ENCODE peak calls at places on chromosomes 4 and X, in nine cellular contexts. One of them, this sample, is unnamed.

GRCh38 chrX:30228526-30228925 is 1.9 kb upstream of the MAGEB3 start:
- DNase-seq in AG04450: no peak
- DNase-seq in ascending aorta: no peak
- DNase-seq in ACHN: no peak
- DNase-seq in activated naive CD8-positive, alpha-beta T cell treated with anti-CD3 and anti-CD28 coated beads, Interleukin-2, amount 50 U/mL, for 16 hours: no peak
- DNase-seq in cerebellar nuclear complex: no peak
- DNase-seq in BJ: no peak
- DNase-seq in adrenal gland: no peak
- DNase-seq in stimulated activated naive B cell treated with anti-CD40 and anti-IgM and Interleukin-4, amounts not matched to agents 10 μg/mL and 1 μg/mL and 100 μg/mL, for 72 hours: no peak
- DNase-seq in this sample: no peak

GRCh38 chrX:48520976-48521352 is 644 bp upstream of the EBP start:
- DNase-seq in ascending aorta: no peak
- DNase-seq in activated naive CD8-positive, alpha-beta T cell treated with anti-CD3 and anti-CD28 coated beads, Interleukin-2, amount 50 U/mL, for 16 hours: no peak
- DNase-seq in cerebellar nuclear complex: no peak
- DNase-seq in BJ: no peak
- DNase-seq in stimulated activated naive B cell treated with anti-CD40 and anti-IgM and Interleukin-4, amounts not matched to agents 10 μg/mL and 1 μg/mL and 100 μg/mL, for 72 hours: no peak
- DNase-seq in ACHN: peak
- DNase-seq in adrenal gland: no peak
- DNase-seq in AG04450: no peak
- DNase-seq in this sample: no peak

GRCh38 chrX:11970935-11971334 is 167.3 kb upstream of the FRMPD4 start:
- DNase-seq in BJ: no peak
- DNase-seq in AG04450: no peak
- DNase-seq in ACHN: no peak
- DNase-seq in activated naive CD8-positive, alpha-beta T cell treated with anti-CD3 and anti-CD28 coated beads, Interleukin-2, amount 50 U/mL, for 16 hours: no peak
- DNase-seq in stimulated activated naive B cell treated with anti-CD40 and anti-IgM and Interleukin-4, amounts not matched to agents 10 μg/mL and 1 μg/mL and 100 μg/mL, for 72 hours: no peak
- DNase-seq in adrenal gland: no peak
- DNase-seq in cerebellar nuclear complex: no peak
- DNase-seq in ascending aorta: no peak
- DNase-seq in this sample: no peak

GRCh38 chr4:153486281-153487151 is 20.4 kb downstream of the TMEM131L start:
- DNase-seq in adrenal gland: no peak
- DNase-seq in stimulated activated naive B cell treated with anti-CD40 and anti-IgM and Interleukin-4, amounts not matched to agents 10 μg/mL and 1 μg/mL and 100 μg/mL, for 72 hours: no peak
- DNase-seq in ACHN: peak
- DNase-seq in cerebellar nuclear complex: no peak
- DNase-seq in ascending aorta: peak
- DNase-seq in activated naive CD8-positive, alpha-beta T cell treated with anti-CD3 and anti-CD28 coated beads, Interleukin-2, amount 50 U/mL, for 16 hours: no peak
- DNase-seq in AG04450: peak
- DNase-seq in BJ: peak
- DNase-seq in this sample: peak

GRCh38 chrX:6151971-6152370 is 76.7 kb downstream of the NLGN4X start:
- DNase-seq in BJ: no peak
- DNase-seq in adrenal gland: no peak
- DNase-seq in ascending aorta: no peak
- DNase-seq in cerebellar nuclear complex: no peak
- DNase-seq in ACHN: no peak
- DNase-seq in activated naive CD8-positive, alpha-beta T cell treated with anti-CD3 and anti-CD28 coated beads, Interleukin-2, amount 50 U/mL, for 16 hours: no peak
- DNase-seq in stimulated activated naive B cell treated with anti-CD40 and anti-IgM and Interleukin-4, amounts not matched to agents 10 μg/mL and 1 μg/mL and 100 μg/mL, for 72 hours: no peak
- DNase-seq in AG04450: no peak
- DNase-seq in this sample: no peak

GRCh38 chrX:439719-440118 is 53.0 kb upstream of the PPP2R3B start:
- DNase-seq in ascending aorta: no peak
- DNase-seq in AG04450: no peak
- DNase-seq in ACHN: no peak
- DNase-seq in cerebellar nuclear complex: no peak
- DNase-seq in stimulated activated naive B cell treated with anti-CD40 and anti-IgM and Interleukin-4, amounts not matched to agents 10 μg/mL and 1 μg/mL and 100 μg/mL, for 72 hours: no peak
- DNase-seq in adrenal gland: no peak
- DNase-seq in activated naive CD8-positive, alpha-beta T cell treated with anti-CD3 and anti-CD28 coated beads, Interleukin-2, amount 50 U/mL, for 16 hours: no peak
- DNase-seq in BJ: no peak
- DNase-seq in this sample: no peak

GRCh38 chrX:135000516-135000915 is 9.7 kb downstream of the SMIM10 start:
- DNase-seq in cerebellar nuclear complex: no peak
- DNase-seq in activated naive CD8-positive, alpha-beta T cell treated with anti-CD3 and anti-CD28 coated beads, Interleukin-2, amount 50 U/mL, for 16 hours: no peak
- DNase-seq in AG04450: no peak
- DNase-seq in stimulated activated naive B cell treated with anti-CD40 and anti-IgM and Interleukin-4, amounts not matched to agents 10 μg/mL and 1 μg/mL and 100 μg/mL, for 72 hours: no peak
- DNase-seq in ascending aorta: no peak
- DNase-seq in BJ: no peak
- DNase-seq in adrenal gland: no peak
- DNase-seq in ACHN: no peak
- DNase-seq in this sample: no peak

GRCh38 chr4:186067757-186068385 is 1.1 kb upstream of the TLR3 start:
- DNase-seq in BJ: no peak
- DNase-seq in ascending aorta: peak
- DNase-seq in AG04450: no peak
- DNase-seq in ACHN: peak
- DNase-seq in cerebellar nuclear complex: no peak
- DNase-seq in adrenal gland: peak
- DNase-seq in stimulated activated naive B cell treated with anti-CD40 and anti-IgM and Interleukin-4, amounts not matched to agents 10 μg/mL and 1 μg/mL and 100 μg/mL, for 72 hours: no peak
- DNase-seq in activated naive CD8-positive, alpha-beta T cell treated with anti-CD3 and anti-CD28 coated beads, Interleukin-2, amount 50 U/mL, for 16 hours: no peak
- DNase-seq in this sample: no peak

GRCh38 chr4:161356351-161356750 is 807.4 kb downstream of the FSTL5 start:
- DNase-seq in AG04450: no peak
- DNase-seq in ACHN: no peak
- DNase-seq in cerebellar nuclear complex: no peak
- DNase-seq in adrenal gland: no peak
- DNase-seq in ascending aorta: no peak
- DNase-seq in activated naive CD8-positive, alpha-beta T cell treated with anti-CD3 and anti-CD28 coated beads, Interleukin-2, amount 50 U/mL, for 16 hours: no peak
- DNase-seq in BJ: no peak
- DNase-seq in stimulated activated naive B cell treated with anti-CD40 and anti-IgM and Interleukin-4, amounts not matched to agents 10 μg/mL and 1 μg/mL and 100 μg/mL, for 72 hours: no peak
- DNase-seq in this sample: no peak

GRCh38 chrX:148960060-148960459 is 459.6 kb downstream of the AFF2 start:
- DNase-seq in stimulated activated naive B cell treated with anti-CD40 and anti-IgM and Interleukin-4, amounts not matched to agents 10 μg/mL and 1 μg/mL and 100 μg/mL, for 72 hours: no peak
- DNase-seq in ascending aorta: no peak
- DNase-seq in BJ: no peak
- DNase-seq in activated naive CD8-positive, alpha-beta T cell treated with anti-CD3 and anti-CD28 coated beads, Interleukin-2, amount 50 U/mL, for 16 hours: no peak
- DNase-seq in ACHN: no peak
- DNase-seq in cerebellar nuclear complex: no peak
- DNase-seq in AG04450: no peak
- DNase-seq in adrenal gland: no peak
- DNase-seq in this sample: no peak

GRCh38 chrX:13688772-13689518 is at the start of gene RAB9A:
- DNase-seq in activated naive CD8-positive, alpha-beta T cell treated with anti-CD3 and anti-CD28 coated beads, Interleukin-2, amount 50 U/mL, for 16 hours: peak
- DNase-seq in BJ: no peak
- DNase-seq in stimulated activated naive B cell treated with anti-CD40 and anti-IgM and Interleukin-4, amounts not matched to agents 10 μg/mL and 1 μg/mL and 100 μg/mL, for 72 hours: peak
- DNase-seq in cerebellar nuclear complex: peak
- DNase-seq in ACHN: peak
- DNase-seq in AG04450: peak
- DNase-seq in ascending aorta: peak
- DNase-seq in adrenal gland: peak
- DNase-seq in this sample: no peak

GRCh38 chr4:39466747-39467146 is 7.9 kb downstream of the LIAS start:
- DNase-seq in adrenal gland: no peak
- DNase-seq in stimulated activated naive B cell treated with anti-CD40 and anti-IgM and Interleukin-4, amounts not matched to agents 10 μg/mL and 1 μg/mL and 100 μg/mL, for 72 hours: no peak
- DNase-seq in AG04450: peak
- DNase-seq in BJ: no peak
- DNase-seq in cerebellar nuclear complex: no peak
- DNase-seq in activated naive CD8-positive, alpha-beta T cell treated with anti-CD3 and anti-CD28 coated beads, Interleukin-2, amount 50 U/mL, for 16 hours: no peak
- DNase-seq in ACHN: peak
- DNase-seq in ascending aorta: no peak
- DNase-seq in this sample: no peak

GRCh38 chrX:13290891-13291614 is 28.8 kb downstream of the ATXN3L start:
- DNase-seq in ACHN: no peak
- DNase-seq in stimulated activated naive B cell treated with anti-CD40 and anti-IgM and Interleukin-4, amounts not matched to agents 10 μg/mL and 1 μg/mL and 100 μg/mL, for 72 hours: no peak
- DNase-seq in adrenal gland: no peak
- DNase-seq in activated naive CD8-positive, alpha-beta T cell treated with anti-CD3 and anti-CD28 coated beads, Interleukin-2, amount 50 U/mL, for 16 hours: no peak
- DNase-seq in cerebellar nuclear complex: no peak
- DNase-seq in BJ: no peak
- DNase-seq in ascending aorta: no peak
- DNase-seq in AG04450: no peak
- DNase-seq in this sample: no peak

GRCh38 chr4:122038896-122039295 is 87.0 kb upstream of the TRPC3 start:
- DNase-seq in activated naive CD8-positive, alpha-beta T cell treated with anti-CD3 and anti-CD28 coated beads, Interleukin-2, amount 50 U/mL, for 16 hours: no peak
- DNase-seq in AG04450: no peak
- DNase-seq in ACHN: no peak
- DNase-seq in adrenal gland: no peak
- DNase-seq in BJ: no peak
- DNase-seq in ascending aorta: no peak
- DNase-seq in stimulated activated naive B cell treated with anti-CD40 and anti-IgM and Interleukin-4, amounts not matched to agents 10 μg/mL and 1 μg/mL and 100 μg/mL, for 72 hours: no peak
- DNase-seq in cerebellar nuclear complex: no peak
- DNase-seq in this sample: no peak

GRCh38 chr4:6989331-6989923 is 53.7 kb upstream of the TADA2B start:
- DNase-seq in cerebellar nuclear complex: no peak
- DNase-seq in activated naive CD8-positive, alpha-beta T cell treated with anti-CD3 and anti-CD28 coated beads, Interleukin-2, amount 50 U/mL, for 16 hours: no peak
- DNase-seq in BJ: no peak
- DNase-seq in ACHN: no peak
- DNase-seq in stimulated activated naive B cell treated with anti-CD40 and anti-IgM and Interleukin-4, amounts not matched to agents 10 μg/mL and 1 μg/mL and 100 μg/mL, for 72 hours: no peak
- DNase-seq in adrenal gland: no peak
- DNase-seq in ascending aorta: peak
- DNase-seq in AG04450: no peak
- DNase-seq in this sample: no peak

GRCh38 chrX:13001961-13002671 is 27.2 kb downstream of the TMSB4X start:
- DNase-seq in ascending aorta: no peak
- DNase-seq in adrenal gland: no peak
- DNase-seq in stimulated activated naive B cell treated with anti-CD40 and anti-IgM and Interleukin-4, amounts not matched to agents 10 μg/mL and 1 μg/mL and 100 μg/mL, for 72 hours: no peak
- DNase-seq in BJ: no peak
- DNase-seq in activated naive CD8-positive, alpha-beta T cell treated with anti-CD3 and anti-CD28 coated beads, Interleukin-2, amount 50 U/mL, for 16 hours: no peak
- DNase-seq in ACHN: peak
- DNase-seq in AG04450: no peak
- DNase-seq in cerebellar nuclear complex: no peak
- DNase-seq in this sample: no peak

GRCh38 chr4:190020790-190021717 is 6.0 kb downstream of the FRG2 start:
- DNase-seq in ascending aorta: no peak
- DNase-seq in ACHN: peak
- DNase-seq in adrenal gland: peak
- DNase-seq in BJ: no peak
- DNase-seq in stimulated activated naive B cell treated with anti-CD40 and anti-IgM and Interleukin-4, amounts not matched to agents 10 μg/mL and 1 μg/mL and 100 μg/mL, for 72 hours: no peak
- DNase-seq in activated naive CD8-positive, alpha-beta T cell treated with anti-CD3 and anti-CD28 coated beads, Interleukin-2, amount 50 U/mL, for 16 hours: no peak
- DNase-seq in AG04450: no peak
- DNase-seq in cerebellar nuclear complex: no peak
- DNase-seq in this sample: no peak

GRCh38 chr4:7029212-7029611 is 14.0 kb upstream of the TADA2B start:
- DNase-seq in AG04450: no peak
- DNase-seq in stimulated activated naive B cell treated with anti-CD40 and anti-IgM and Interleukin-4, amounts not matched to agents 10 μg/mL and 1 μg/mL and 100 μg/mL, for 72 hours: no peak
- DNase-seq in cerebellar nuclear complex: no peak
- DNase-seq in ascending aorta: no peak
- DNase-seq in activated naive CD8-positive, alpha-beta T cell treated with anti-CD3 and anti-CD28 coated beads, Interleukin-2, amount 50 U/mL, for 16 hours: no peak
- DNase-seq in BJ: no peak
- DNase-seq in ACHN: no peak
- DNase-seq in adrenal gland: no peak
- DNase-seq in this sample: no peak

GRCh38 chr4:186726440-186727148 is 2.9 kb upstream of the FAT1 start:
- DNase-seq in adrenal gland: no peak
- DNase-seq in ascending aorta: peak
- DNase-seq in AG04450: peak
- DNase-seq in cerebellar nuclear complex: no peak
- DNase-seq in stimulated activated naive B cell treated with anti-CD40 and anti-IgM and Interleukin-4, amounts not matched to agents 10 μg/mL and 1 μg/mL and 100 μg/mL, for 72 hours: no peak
- DNase-seq in activated naive CD8-positive, alpha-beta T cell treated with anti-CD3 and anti-CD28 coated beads, Interleukin-2, amount 50 U/mL, for 16 hours: no peak
- DNase-seq in ACHN: peak
- DNase-seq in BJ: no peak
- DNase-seq in this sample: peak

GRCh38 chrX:153637121-153638040 is 9.6 kb upstream of the DUSP9 start:
- DNase-seq in ACHN: no peak
- DNase-seq in cerebellar nuclear complex: no peak
- DNase-seq in BJ: no peak
- DNase-seq in activated naive CD8-positive, alpha-beta T cell treated with anti-CD3 and anti-CD28 coated beads, Interleukin-2, amount 50 U/mL, for 16 hours: no peak
- DNase-seq in AG04450: no peak
- DNase-seq in stimulated activated naive B cell treated with anti-CD40 and anti-IgM and Interleukin-4, amounts not matched to agents 10 μg/mL and 1 μg/mL and 100 μg/mL, for 72 hours: no peak
- DNase-seq in adrenal gland: no peak
- DNase-seq in ascending aorta: peak
- DNase-seq in this sample: no peak

GRCh38 chr4:182250446-182250845 is 7.2 kb downstream of the TENM3 start:
- DNase-seq in ACHN: no peak
- DNase-seq in BJ: no peak
- DNase-seq in adrenal gland: no peak
- DNase-seq in stimulated activated naive B cell treated with anti-CD40 and anti-IgM and Interleukin-4, amounts not matched to agents 10 μg/mL and 1 μg/mL and 100 μg/mL, for 72 hours: no peak
- DNase-seq in activated naive CD8-positive, alpha-beta T cell treated with anti-CD3 and anti-CD28 coated beads, Interleukin-2, amount 50 U/mL, for 16 hours: no peak
- DNase-seq in ascending aorta: no peak
- DNase-seq in AG04450: no peak
- DNase-seq in cerebellar nuclear complex: no peak
- DNase-seq in this sample: no peak

GRCh38 chrX:72620550-72621145 is 48.0 kb upstream of the HDAC8 start:
- DNase-seq in ascending aorta: peak
- DNase-seq in AG04450: peak
- DNase-seq in activated naive CD8-positive, alpha-beta T cell treated with anti-CD3 and anti-CD28 coated beads, Interleukin-2, amount 50 U/mL, for 16 hours: no peak
- DNase-seq in adrenal gland: peak
- DNase-seq in stimulated activated naive B cell treated with anti-CD40 and anti-IgM and Interleukin-4, amounts not matched to agents 10 μg/mL and 1 μg/mL and 100 μg/mL, for 72 hours: no peak
- DNase-seq in BJ: peak
- DNase-seq in cerebellar nuclear complex: no peak
- DNase-seq in ACHN: peak
- DNase-seq in this sample: peak

GRCh38 chr4:133474511-133474910 is 325.4 kb downstream of the PCDH10 start:
- DNase-seq in BJ: no peak
- DNase-seq in activated naive CD8-positive, alpha-beta T cell treated with anti-CD3 and anti-CD28 coated beads, Interleukin-2, amount 50 U/mL, for 16 hours: no peak
- DNase-seq in AG04450: no peak
- DNase-seq in adrenal gland: no peak
- DNase-seq in ACHN: no peak
- DNase-seq in cerebellar nuclear complex: no peak
- DNase-seq in ascending aorta: no peak
- DNase-seq in stimulated activated naive B cell treated with anti-CD40 and anti-IgM and Interleukin-4, amounts not matched to agents 10 μg/mL and 1 μg/mL and 100 μg/mL, for 72 hours: no peak
- DNase-seq in this sample: no peak

GRCh38 chr4:118948545-118949144 is 60.0 kb downstream of the SYNPO2 start:
- DNase-seq in cerebellar nuclear complex: no peak
- DNase-seq in ACHN: peak
- DNase-seq in BJ: no peak
- DNase-seq in ascending aorta: no peak
- DNase-seq in AG04450: no peak
- DNase-seq in adrenal gland: no peak
- DNase-seq in stimulated activated naive B cell treated with anti-CD40 and anti-IgM and Interleukin-4, amounts not matched to agents 10 μg/mL and 1 μg/mL and 100 μg/mL, for 72 hours: no peak
- DNase-seq in activated naive CD8-positive, alpha-beta T cell treated with anti-CD3 and anti-CD28 coated beads, Interleukin-2, amount 50 U/mL, for 16 hours: no peak
- DNase-seq in this sample: no peak

GRCh38 chr4:107616838-107617389 is 103.1 kb downstream of the PAPSS1 start:
- DNase-seq in stimulated activated naive B cell treated with anti-CD40 and anti-IgM and Interleukin-4, amounts not matched to agents 10 μg/mL and 1 μg/mL and 100 μg/mL, for 72 hours: no peak
- DNase-seq in BJ: no peak
- DNase-seq in cerebellar nuclear complex: no peak
- DNase-seq in ACHN: no peak
- DNase-seq in AG04450: no peak
- DNase-seq in activated naive CD8-positive, alpha-beta T cell treated with anti-CD3 and anti-CD28 coated beads, Interleukin-2, amount 50 U/mL, for 16 hours: no peak
- DNase-seq in adrenal gland: no peak
- DNase-seq in ascending aorta: no peak
- DNase-seq in this sample: no peak

GRCh38 chr4:185165605-185166063 is 22.6 kb downstream of the SLC25A4 start:
- DNase-seq in AG04450: peak
- DNase-seq in ACHN: no peak
- DNase-seq in activated naive CD8-positive, alpha-beta T cell treated with anti-CD3 and anti-CD28 coated beads, Interleukin-2, amount 50 U/mL, for 16 hours: no peak
- DNase-seq in stimulated activated naive B cell treated with anti-CD40 and anti-IgM and Interleukin-4, amounts not matched to agents 10 μg/mL and 1 μg/mL and 100 μg/mL, for 72 hours: no peak
- DNase-seq in ascending aorta: no peak
- DNase-seq in BJ: peak
- DNase-seq in cerebellar nuclear complex: no peak
- DNase-seq in adrenal gland: no peak
- DNase-seq in this sample: peak